ENCODE peak calls at places on chromosomes 4 and X, in eight cellular contexts. One of them, this sample, is unnamed.

GRCh38 chr4:123600426-123600825 is 203.8 kb downstream of the SPRY1 start:
- DNase-seq in type B pancreatic cell: no peak
- DNase-seq in foreskin keratinocyte: no peak
- DNase-seq in activated CD4-positive, alpha-beta T cell treated with anti-CD3 and anti-CD28 coated beads for 36 hours: no peak
- DNase-seq in GM03348: peak
- DNase-seq in glutamatergic neuron: no peak
- DNase-seq in NCI-H460: no peak
- DNase-seq in right lobe of liver: no peak
- DNase-seq in this sample: no peak

GRCh38 chrX:11382935-11383334 is 89.7 kb downstream of the AMELX start:
- DNase-seq in type B pancreatic cell: no peak
- DNase-seq in foreskin keratinocyte: no peak
- DNase-seq in activated CD4-positive, alpha-beta T cell treated with anti-CD3 and anti-CD28 coated beads for 36 hours: no peak
- DNase-seq in GM03348: no peak
- DNase-seq in glutamatergic neuron: no peak
- DNase-seq in NCI-H460: no peak
- DNase-seq in right lobe of liver: no peak
- DNase-seq in this sample: no peak

GRCh38 chrX:107716045-107716684 is 59.4 kb downstream of the TSC22D3 start:
- DNase-seq in type B pancreatic cell: no peak
- DNase-seq in foreskin keratinocyte: no peak
- DNase-seq in activated CD4-positive, alpha-beta T cell treated with anti-CD3 and anti-CD28 coated beads for 36 hours: peak
- DNase-seq in GM03348: peak
- DNase-seq in glutamatergic neuron: peak
- DNase-seq in NCI-H460: no peak
- DNase-seq in right lobe of liver: peak
- DNase-seq in this sample: no peak

GRCh38 chrX:118255921-118256320 is 90.0 kb upstream of the WDR44 start:
- DNase-seq in type B pancreatic cell: no peak
- DNase-seq in foreskin keratinocyte: no peak
- DNase-seq in activated CD4-positive, alpha-beta T cell treated with anti-CD3 and anti-CD28 coated beads for 36 hours: no peak
- DNase-seq in GM03348: no peak
- DNase-seq in glutamatergic neuron: no peak
- DNase-seq in NCI-H460: no peak
- DNase-seq in right lobe of liver: no peak
- DNase-seq in this sample: no peak

GRCh38 chrX:23857409-23857808 is 50.3 kb downstream of the APOO start:
- DNase-seq in type B pancreatic cell: no peak
- DNase-seq in foreskin keratinocyte: no peak
- DNase-seq in activated CD4-positive, alpha-beta T cell treated with anti-CD3 and anti-CD28 coated beads for 36 hours: no peak
- DNase-seq in GM03348: no peak
- DNase-seq in glutamatergic neuron: no peak
- DNase-seq in NCI-H460: no peak
- DNase-seq in right lobe of liver: no peak
- DNase-seq in this sample: no peak

GRCh38 chrX:110317079-110317819 is 636 bp downstream of the AMMECR1 start:
- DNase-seq in type B pancreatic cell: peak
- DNase-seq in foreskin keratinocyte: no peak
- DNase-seq in activated CD4-positive, alpha-beta T cell treated with anti-CD3 and anti-CD28 coated beads for 36 hours: peak
- DNase-seq in GM03348: peak
- DNase-seq in glutamatergic neuron: peak
- DNase-seq in NCI-H460: no peak
- DNase-seq in right lobe of liver: peak
- DNase-seq in this sample: no peak

GRCh38 chr4:154973636-154974035 is 192.6 kb downstream of the RBM46 start:
- DNase-seq in type B pancreatic cell: no peak
- DNase-seq in foreskin keratinocyte: no peak
- DNase-seq in activated CD4-positive, alpha-beta T cell treated with anti-CD3 and anti-CD28 coated beads for 36 hours: no peak
- DNase-seq in GM03348: no peak
- DNase-seq in glutamatergic neuron: no peak
- DNase-seq in NCI-H460: no peak
- DNase-seq in right lobe of liver: no peak
- DNase-seq in this sample: no peak

GRCh38 chr4:41122309-41122708 is 92.0 kb downstream of the APBB2 start:
- DNase-seq in type B pancreatic cell: no peak
- DNase-seq in foreskin keratinocyte: no peak
- DNase-seq in activated CD4-positive, alpha-beta T cell treated with anti-CD3 and anti-CD28 coated beads for 36 hours: no peak
- DNase-seq in GM03348: no peak
- DNase-seq in glutamatergic neuron: no peak
- DNase-seq in NCI-H460: no peak
- DNase-seq in right lobe of liver: no peak
- DNase-seq in this sample: no peak

GRCh38 chr4:150510176-150510875 is 71.6 kb upstream of the MAB21L2 start:
- DNase-seq in type B pancreatic cell: no peak
- DNase-seq in foreskin keratinocyte: peak
- DNase-seq in activated CD4-positive, alpha-beta T cell treated with anti-CD3 and anti-CD28 coated beads for 36 hours: no peak
- DNase-seq in GM03348: peak
- DNase-seq in glutamatergic neuron: no peak
- DNase-seq in NCI-H460: peak
- DNase-seq in right lobe of liver: no peak
- DNase-seq in this sample: peak

GRCh38 chr4:107631568-107631967 is 88.5 kb downstream of the PAPSS1 start:
- DNase-seq in type B pancreatic cell: no peak
- DNase-seq in foreskin keratinocyte: no peak
- DNase-seq in activated CD4-positive, alpha-beta T cell treated with anti-CD3 and anti-CD28 coated beads for 36 hours: no peak
- DNase-seq in GM03348: peak
- DNase-seq in glutamatergic neuron: no peak
- DNase-seq in NCI-H460: no peak
- DNase-seq in right lobe of liver: peak
- DNase-seq in this sample: no peak

GRCh38 chr4:48470570-48470969 is 12.6 kb upstream of the SLC10A4 start:
- DNase-seq in type B pancreatic cell: no peak
- DNase-seq in foreskin keratinocyte: no peak
- DNase-seq in activated CD4-positive, alpha-beta T cell treated with anti-CD3 and anti-CD28 coated beads for 36 hours: no peak
- DNase-seq in GM03348: no peak
- DNase-seq in glutamatergic neuron: no peak
- DNase-seq in NCI-H460: no peak
- DNase-seq in right lobe of liver: no peak
- DNase-seq in this sample: no peak

GRCh38 chr4:10115657-10116624 is 658 bp downstream of the WDR1 start:
- DNase-seq in type B pancreatic cell: no peak
- DNase-seq in foreskin keratinocyte: no peak
- DNase-seq in activated CD4-positive, alpha-beta T cell treated with anti-CD3 and anti-CD28 coated beads for 36 hours: peak
- DNase-seq in GM03348: peak
- DNase-seq in glutamatergic neuron: peak
- DNase-seq in NCI-H460: peak
- DNase-seq in right lobe of liver: peak
- DNase-seq in this sample: no peak

GRCh38 chrX:44735498-44735897 is 108.3 kb upstream of the DUSP21 start:
- DNase-seq in type B pancreatic cell: no peak
- DNase-seq in foreskin keratinocyte: no peak
- DNase-seq in activated CD4-positive, alpha-beta T cell treated with anti-CD3 and anti-CD28 coated beads for 36 hours: no peak
- DNase-seq in GM03348: no peak
- DNase-seq in glutamatergic neuron: no peak
- DNase-seq in NCI-H460: no peak
- DNase-seq in right lobe of liver: no peak
- DNase-seq in this sample: no peak

GRCh38 chr4:108345862-108346530 is 177.3 kb upstream of the LEF1 start:
- DNase-seq in type B pancreatic cell: no peak
- DNase-seq in foreskin keratinocyte: peak
- DNase-seq in activated CD4-positive, alpha-beta T cell treated with anti-CD3 and anti-CD28 coated beads for 36 hours: no peak
- DNase-seq in GM03348: peak
- DNase-seq in glutamatergic neuron: no peak
- DNase-seq in NCI-H460: no peak
- DNase-seq in right lobe of liver: no peak
- DNase-seq in this sample: no peak

GRCh38 chr4:95267081-95267480 is 281.7 kb downstream of the UNC5C start:
- DNase-seq in type B pancreatic cell: no peak
- DNase-seq in foreskin keratinocyte: peak
- DNase-seq in activated CD4-positive, alpha-beta T cell treated with anti-CD3 and anti-CD28 coated beads for 36 hours: no peak
- DNase-seq in GM03348: peak
- DNase-seq in glutamatergic neuron: no peak
- DNase-seq in NCI-H460: no peak
- DNase-seq in right lobe of liver: no peak
- DNase-seq in this sample: no peak

GRCh38 chrX:96861228-96861627 is 22.5 kb upstream of the RPA4 start:
- DNase-seq in type B pancreatic cell: no peak
- DNase-seq in foreskin keratinocyte: no peak
- DNase-seq in activated CD4-positive, alpha-beta T cell treated with anti-CD3 and anti-CD28 coated beads for 36 hours: no peak
- DNase-seq in GM03348: no peak
- DNase-seq in glutamatergic neuron: no peak
- DNase-seq in NCI-H460: no peak
- DNase-seq in right lobe of liver: no peak
- DNase-seq in this sample: no peak

This sample was measured in retinal pigment epithelial cell.